ENCODE peak calls at places on chromosomes 4 and X, in nine cellular contexts. One of them, this sample, is unnamed.

GRCh38 chr4:106201373-106201772 is 114.6 kb downstream of the TBCK start:
- DNase-seq in stomach: no peak
- DNase-seq in suprapubic skin: no peak
- DNase-seq in vagina: no peak
- DNase-seq in right lobe of liver: no peak
- DNase-seq in sigmoid colon: no peak
- DNase-seq in upper lobe of left lung: no peak
- DNase-seq in body of pancreas: no peak
- DNase-seq in IMR-90: peak; percentile 12
- DNase-seq in this sample: no peak

GRCh38 chr4:153260553-153261306 is 56.5 kb downstream of the TRIM2 start:
- DNase-seq in stomach: no peak
- DNase-seq in suprapubic skin: no peak
- DNase-seq in vagina: peak; percentile 65
- DNase-seq in right lobe of liver: no peak
- DNase-seq in sigmoid colon: no peak
- DNase-seq in upper lobe of left lung: no peak
- DNase-seq in body of pancreas: no peak
- DNase-seq in IMR-90: peak; percentile 23
- DNase-seq in this sample: no peak

GRCh38 chrX:35562395-35562794 is 235.7 kb upstream of the MAGEB16 start:
- DNase-seq in stomach: no peak
- DNase-seq in suprapubic skin: no peak
- DNase-seq in vagina: no peak
- DNase-seq in right lobe of liver: no peak
- DNase-seq in sigmoid colon: no peak
- DNase-seq in upper lobe of left lung: no peak
- DNase-seq in body of pancreas: no peak
- DNase-seq in IMR-90: no peak
- DNase-seq in this sample: no peak

GRCh38 chr4:172982151-172982590 is 186.4 kb upstream of the GALNT7 start:
- DNase-seq in stomach: peak; percentile 40
- DNase-seq in suprapubic skin: no peak
- DNase-seq in vagina: no peak
- DNase-seq in right lobe of liver: no peak
- DNase-seq in sigmoid colon: no peak
- DNase-seq in upper lobe of left lung: no peak
- DNase-seq in body of pancreas: no peak
- DNase-seq in IMR-90: peak; percentile 92
- DNase-seq in this sample: no peak

GRCh38 chrX:131607796-131608369 is 64.0 kb downstream of the OR13H1 start:
- DNase-seq in stomach: no peak
- DNase-seq in suprapubic skin: no peak
- DNase-seq in vagina: no peak
- DNase-seq in right lobe of liver: no peak
- DNase-seq in sigmoid colon: no peak
- DNase-seq in upper lobe of left lung: no peak
- DNase-seq in body of pancreas: no peak
- DNase-seq in IMR-90: no peak
- DNase-seq in this sample: no peak

GRCh38 chrX:136146614-136147319 is 566 bp upstream of the FHL1 start:
- DNase-seq in stomach: no peak
- DNase-seq in suprapubic skin: peak; percentile 67
- DNase-seq in vagina: no peak
- DNase-seq in right lobe of liver: peak; percentile 29
- DNase-seq in sigmoid colon: no peak
- DNase-seq in upper lobe of left lung: no peak
- DNase-seq in body of pancreas: no peak
- DNase-seq in IMR-90: no peak
- DNase-seq in this sample: peak; percentile 49

GRCh38 chr4:127188847-127189246 is 443.9 kb upstream of the INTU start:
- DNase-seq in stomach: no peak
- DNase-seq in suprapubic skin: no peak
- DNase-seq in vagina: no peak
- DNase-seq in right lobe of liver: no peak
- DNase-seq in sigmoid colon: no peak
- DNase-seq in upper lobe of left lung: no peak
- DNase-seq in body of pancreas: no peak
- DNase-seq in IMR-90: peak; percentile 25
- DNase-seq in this sample: no peak

GRCh38 chrX:48107717-48108116 is 22.7 kb upstream of the SPACA5B start:
- DNase-seq in stomach: no peak
- DNase-seq in suprapubic skin: no peak
- DNase-seq in vagina: no peak
- DNase-seq in right lobe of liver: no peak
- DNase-seq in sigmoid colon: no peak
- DNase-seq in upper lobe of left lung: no peak
- DNase-seq in body of pancreas: no peak
- DNase-seq in IMR-90: no peak
- DNase-seq in this sample: no peak

GRCh38 chr4:102047616-102048015 is 257.1 kb downstream of the BANK1 start:
- DNase-seq in stomach: no peak
- DNase-seq in suprapubic skin: no peak
- DNase-seq in vagina: no peak
- DNase-seq in right lobe of liver: no peak
- DNase-seq in sigmoid colon: no peak
- DNase-seq in upper lobe of left lung: no peak
- DNase-seq in body of pancreas: no peak
- DNase-seq in IMR-90: no peak
- DNase-seq in this sample: no peak

GRCh38 chrX:10142041-10142589 is 14.7 kb upstream of the CLCN4 start:
- DNase-seq in stomach: no peak
- DNase-seq in suprapubic skin: no peak
- DNase-seq in vagina: no peak
- DNase-seq in right lobe of liver: no peak
- DNase-seq in sigmoid colon: peak; percentile 28
- DNase-seq in upper lobe of left lung: no peak
- DNase-seq in body of pancreas: no peak
- DNase-seq in IMR-90: no peak
- DNase-seq in this sample: no peak

GRCh38 chrX:103396186-103396585 is 19.8 kb downstream of the BEX3 start:
- DNase-seq in stomach: no peak
- DNase-seq in suprapubic skin: no peak
- DNase-seq in vagina: no peak
- DNase-seq in right lobe of liver: no peak
- DNase-seq in sigmoid colon: no peak
- DNase-seq in upper lobe of left lung: no peak
- DNase-seq in body of pancreas: no peak
- DNase-seq in IMR-90: peak; percentile 75
- DNase-seq in this sample: no peak

DNA sequence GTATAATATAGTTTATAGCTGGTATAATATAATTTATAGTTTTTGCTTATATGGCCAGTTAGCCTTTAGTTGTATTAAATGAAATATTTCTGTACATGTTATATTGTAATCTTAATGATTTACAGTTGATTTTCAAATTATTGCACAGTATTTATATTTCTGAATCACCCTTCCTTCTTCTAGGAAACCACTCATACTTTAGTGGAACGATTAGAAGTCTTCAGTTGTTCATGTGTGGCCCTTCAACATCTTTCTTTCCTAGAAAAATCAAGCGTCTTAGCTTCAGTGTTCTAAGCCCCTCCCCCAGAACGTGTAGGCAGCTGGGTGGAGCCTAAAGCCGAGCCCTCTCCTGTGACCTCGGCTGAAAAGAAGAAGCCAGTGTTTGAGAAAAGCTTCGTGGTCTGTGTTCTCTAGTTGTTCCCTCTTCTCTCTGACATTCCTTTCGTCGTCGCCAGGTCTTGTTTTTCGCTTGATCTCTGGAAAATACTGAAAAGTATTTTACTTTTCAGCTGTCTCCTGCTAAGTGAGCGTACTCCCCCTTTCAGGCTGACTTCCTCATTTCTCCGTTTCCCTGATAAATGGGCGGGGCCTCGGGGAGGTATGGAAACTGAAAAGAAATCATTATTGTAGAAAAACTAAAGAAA is at the start of gene C4orf33:
- DNase-seq in stomach: peak; percentile 74
- DNase-seq in suprapubic skin: peak; percentile 76
- DNase-seq in vagina: no peak
- DNase-seq in right lobe of liver: peak; percentile 72
- DNase-seq in sigmoid colon: peak; percentile 81
- DNase-seq in upper lobe of left lung: no peak
- DNase-seq in body of pancreas: peak; percentile 73
- DNase-seq in IMR-90: peak; percentile 66
- DNase-seq in this sample: peak; percentile 53
- TF ChIP-seq POLR2A in stomach: no peak
- TF ChIP-seq POLR2A in suprapubic skin: no peak
- TF ChIP-seq POLR2A in vagina: no peak
- TF ChIP-seq POLR2A in right lobe of liver: peak; percentile 26
- TF ChIP-seq POLR2A in sigmoid colon: no peak
- TF ChIP-seq POLR2A in upper lobe of left lung: peak; percentile 21
- TF ChIP-seq POLR2A in body of pancreas: peak; percentile 53
- TF ChIP-seq POLR2A in IMR-90: no peak
- TF ChIP-seq POLR2A in this sample: no peak

GRCh38 chr4:142407569-142407968 is 438.5 kb downstream of the INPP4B start:
- DNase-seq in stomach: no peak
- DNase-seq in suprapubic skin: no peak
- DNase-seq in vagina: no peak
- DNase-seq in right lobe of liver: no peak
- DNase-seq in sigmoid colon: no peak
- DNase-seq in upper lobe of left lung: no peak
- DNase-seq in body of pancreas: no peak
- DNase-seq in IMR-90: no peak
- DNase-seq in this sample: no peak

GRCh38 chr4:142405021-142405991 is 440.8 kb downstream of the INPP4B start:
- DNase-seq in stomach: peak; percentile 38
- DNase-seq in suprapubic skin: peak; percentile 60
- DNase-seq in vagina: peak; percentile 89
- DNase-seq in right lobe of liver: peak; percentile 22
- DNase-seq in sigmoid colon: peak; percentile 72
- DNase-seq in upper lobe of left lung: no peak
- DNase-seq in body of pancreas: peak; percentile 22
- DNase-seq in IMR-90: peak; percentile 68
- DNase-seq in this sample: peak; percentile 30

GRCh38 chr4:142408003-142408441 is 438.1 kb downstream of the INPP4B start:
- DNase-seq in stomach: no peak
- DNase-seq in suprapubic skin: peak; percentile 40
- DNase-seq in vagina: no peak
- DNase-seq in right lobe of liver: no peak
- DNase-seq in sigmoid colon: no peak
- DNase-seq in upper lobe of left lung: no peak
- DNase-seq in body of pancreas: no peak
- DNase-seq in IMR-90: no peak
- DNase-seq in this sample: no peak

GRCh38 chr4:142406051-142406549 is 440.0 kb downstream of the INPP4B start:
- DNase-seq in stomach: no peak
- DNase-seq in suprapubic skin: no peak
- DNase-seq in vagina: no peak
- DNase-seq in right lobe of liver: no peak
- DNase-seq in sigmoid colon: no peak
- DNase-seq in upper lobe of left lung: no peak
- DNase-seq in body of pancreas: no peak
- DNase-seq in IMR-90: no peak
- DNase-seq in this sample: no peak

DNA sequence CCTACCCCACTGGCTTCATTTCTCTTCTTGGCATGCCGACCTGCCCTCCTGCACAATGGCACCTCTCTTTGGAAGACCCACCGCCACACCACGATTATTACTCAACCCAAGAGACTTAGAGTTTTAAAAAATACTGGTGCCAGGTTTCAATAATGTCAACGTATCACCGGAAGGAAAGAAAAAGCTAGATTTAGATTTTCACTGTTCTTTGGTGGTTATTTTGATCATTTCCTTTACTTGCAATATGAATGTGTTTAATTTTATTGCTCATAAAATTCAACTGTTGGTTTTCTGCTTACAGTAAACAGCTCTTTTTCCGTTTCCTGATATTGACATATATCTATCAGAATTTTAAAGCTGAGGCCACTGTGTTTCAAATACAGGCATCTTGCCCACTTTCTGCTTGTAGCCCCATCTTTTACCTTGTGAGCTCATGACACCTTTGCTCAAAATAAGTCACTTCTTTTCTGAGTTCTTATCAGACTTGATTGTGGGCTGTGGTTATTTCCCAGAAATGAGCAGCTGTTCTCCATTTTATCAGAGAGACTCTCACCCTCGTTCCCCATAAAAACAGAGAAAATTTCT is 439.1 kb downstream of the INPP4B start:
- DNase-seq in stomach: no peak
- DNase-seq in suprapubic skin: no peak
- DNase-seq in vagina: no peak
- DNase-seq in right lobe of liver: no peak
- DNase-seq in sigmoid colon: no peak
- DNase-seq in upper lobe of left lung: no peak
- DNase-seq in body of pancreas: no peak
- DNase-seq in IMR-90: no peak
- DNase-seq in this sample: no peak
- H3K27ac ChIP-seq in stomach: peak overlapping the region; percentile 39
- H3K27ac ChIP-seq in suprapubic skin: no peak overlapping the region
- H3K27ac ChIP-seq in vagina: peak overlapping the region; percentile 81
- H3K27ac ChIP-seq in right lobe of liver: no peak overlapping the region
- H3K27ac ChIP-seq in sigmoid colon: no peak overlapping the region
- H3K27ac ChIP-seq in upper lobe of left lung: no peak overlapping the region
- H3K27ac ChIP-seq in body of pancreas: no peak overlapping the region
- H3K27ac ChIP-seq in IMR-90: peak overlapping the region; percentile 7
- H3K27ac ChIP-seq in this sample: no peak overlapping the region

DNA sequence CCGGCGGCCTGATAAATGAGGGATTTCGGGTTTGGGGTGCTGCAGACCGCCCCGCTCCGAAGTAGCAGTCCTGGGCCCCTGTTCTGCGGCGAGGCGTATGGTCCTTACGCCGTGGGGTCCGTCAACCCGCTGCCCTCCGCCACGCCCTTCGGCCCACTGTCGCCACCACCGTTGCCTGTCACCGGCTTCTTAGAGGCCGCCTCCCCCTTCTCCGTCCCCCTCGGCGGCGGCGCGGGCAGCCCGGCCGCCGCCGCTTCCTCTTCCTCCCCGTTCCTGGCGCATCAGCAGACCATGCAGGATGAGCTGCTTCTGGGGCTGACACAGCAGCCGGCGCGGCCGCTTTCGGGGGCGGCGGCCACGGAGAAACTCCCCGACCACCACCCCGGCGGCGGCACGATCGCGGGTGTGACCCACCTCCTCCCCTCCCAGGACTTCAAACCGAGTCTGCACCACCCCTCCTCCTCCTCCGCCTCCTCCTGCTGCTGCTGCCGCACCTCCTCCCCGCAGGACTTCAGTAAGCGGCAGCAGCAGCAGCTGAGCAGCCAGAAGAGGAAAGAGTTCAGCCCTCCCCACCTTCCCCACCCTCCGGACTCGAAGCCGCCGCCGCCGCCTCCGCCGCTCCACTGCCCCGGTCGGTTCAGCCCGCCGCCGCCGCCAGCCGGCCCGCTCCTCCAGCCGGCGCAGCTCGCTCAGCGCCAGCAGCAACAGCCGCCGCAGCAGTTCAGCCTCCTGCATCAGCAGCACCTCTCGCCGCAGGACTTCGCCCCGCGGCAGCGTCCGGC is 569 bp downstream of the CPEB2 start:
- DNase-seq in stomach: peak; percentile 83
- DNase-seq in suprapubic skin: peak; percentile 90
- DNase-seq in vagina: peak; percentile 92
- DNase-seq in right lobe of liver: peak; percentile 81
- DNase-seq in sigmoid colon: peak; percentile 94
- DNase-seq in upper lobe of left lung: peak; percentile 95
- DNase-seq in body of pancreas: peak; percentile 78
- DNase-seq in IMR-90: peak; percentile 87
- DNase-seq in this sample: peak; percentile 78
- TF ChIP-seq POLR2A in stomach: peak; percentile 83
- TF ChIP-seq POLR2A in suprapubic skin: no peak
- TF ChIP-seq POLR2A in vagina: no peak
- TF ChIP-seq POLR2A in right lobe of liver: peak; percentile 51
- TF ChIP-seq POLR2A in sigmoid colon: peak; percentile 45
- TF ChIP-seq POLR2A in upper lobe of left lung: peak; percentile 45
- TF ChIP-seq POLR2A in body of pancreas: peak; percentile 67
- TF ChIP-seq POLR2A in IMR-90: peak; percentile 77
- TF ChIP-seq POLR2A in this sample: no peak

GRCh38 chrX:790780-791360 is 160.3 kb downstream of the SHOX start:
- DNase-seq in stomach: no peak
- DNase-seq in suprapubic skin: no peak
- DNase-seq in vagina: no peak
- DNase-seq in right lobe of liver: no peak
- DNase-seq in sigmoid colon: no peak
- DNase-seq in upper lobe of left lung: no peak
- DNase-seq in body of pancreas: no peak
- DNase-seq in IMR-90: no peak
- DNase-seq in this sample: no peak
- H3K27ac ChIP-seq in stomach: no peak overlapping the region
- H3K27ac ChIP-seq in suprapubic skin: no peak overlapping the region
- H3K27ac ChIP-seq in vagina: no peak overlapping the region
- H3K27ac ChIP-seq in right lobe of liver: no peak overlapping the region
- H3K27ac ChIP-seq in sigmoid colon: no peak overlapping the region
- H3K27ac ChIP-seq in upper lobe of left lung: no peak overlapping the region
- H3K27ac ChIP-seq in body of pancreas: no peak overlapping the region
- H3K27ac ChIP-seq in IMR-90: no peak overlapping the region
- H3K27ac ChIP-seq in this sample: no peak overlapping the region

This sample was measured in ovary.